ENCODE peak calls at places on chromosomes 12 and 14, in nine cellular contexts. T is gastrocnemius medialis; L is lung; V is mammary epithelial cell; J is astrocyte; G is CD8-positive, alpha-beta T cell; K is naive thymus-derived CD4-positive, alpha-beta T cell; H is PC-3; M is fibroblast of lung. W is an unnamed sample.

GRCh38 chr12:8081228-8081920 is 700 bp upstream of the NECAP1 start:
- DNase-seq in J (no peak), L (no peak), V (peak; percentile 17), K (peak; percentile 43), H (no peak), T (peak; percentile 5), G (no peak), M (no peak), W (peak; percentile 54)

GRCh38 chr12:24852420-24852819 is 96.5 kb downstream of the BCAT1 start:
- DNase-seq in M (no peak), V (no peak), L (no peak), H (peak; percentile 9), J (no peak), G (no peak), T (no peak), K (no peak), W (no peak)

GRCh38 chr12:111925171-111925570 is 83.1 kb downstream of the MAPKAPK5 start:
- DNase-seq in M (no peak), J (no peak), G (no peak), K (no peak), H (no peak), L (no peak), V (no peak), T (no peak), W (no peak)

GRCh38 chr12:88308825-88309224 is 166.7 kb downstream of the TMTC3 start:
- DNase-seq in V (peak; percentile 59), H (peak; percentile 84), K (no peak), M (peak; percentile 93), T (no peak), G (no peak), J (peak; percentile 92), L (no peak), W (no peak)

GRCh38 chr14:92794547-92794941 is 439 bp downstream of the GOLGA5 start:
- DNase-seq in L (peak; percentile 31), M (peak; percentile 41), H (no peak), V (peak; percentile 4), T (no peak), K (no peak), J (peak; percentile 14), G (no peak), W (no peak)

GRCh38 chr14:50610465-50610864 is 50.5 kb downstream of the ATL1 start:
- DNase-seq in K (no peak), G (no peak), L (no peak), H (no peak), T (no peak), J (no peak), M (no peak), V (no peak), W (no peak)

GRCh38 chr14:61516125-61516740 is 179.1 kb upstream of the HIF1A start:
- DNase-seq in V (no peak), T (no peak), G (no peak), K (no peak), M (peak; percentile 69), H (no peak), J (peak; percentile 60), L (no peak), W (no peak)

GRCh38 chr12:112025808-112026375 is 12.7 kb downstream of the ERP29 start:
- DNase-seq in K (no peak), H (no peak), L (no peak), G (no peak), J (no peak), T (no peak), M (no peak), V (no peak), W (no peak)

GRCh38 chr14:72975776-72976175 is 49.5 kb downstream of the DCAF4 start:
- DNase-seq in G (no peak), V (no peak), L (no peak), K (no peak), J (no peak), M (no peak), T (no peak), H (peak; percentile 40), W (no peak)

GRCh38 chr12:53214221-53214620 is 7.2 kb upstream of the ITGB7 start:
- DNase-seq in H (no peak), J (no peak), G (no peak), K (no peak), V (no peak), T (no peak), L (no peak), M (no peak), W (no peak)

GRCh38 chr12:25705256-25705655 is 152.2 kb upstream of the LMNTD1 start:
- DNase-seq in J (no peak), K (no peak), L (no peak), V (no peak), H (no peak), M (no peak), T (no peak), G (no peak), W (no peak)

GRCh38 chr14:33738481-33738880 is 212.4 kb downstream of the EGLN3 start:
- DNase-seq in K (no peak), H (no peak), G (no peak), J (no peak), V (no peak), L (no peak), M (no peak), T (no peak), W (no peak)

GRCh38 chr14:67680941-67681340 is 6.5 kb upstream of the VTI1B start:
- DNase-seq in K (no peak), G (no peak), L (no peak), H (no peak), M (no peak), J (no peak), T (no peak), V (no peak), W (no peak)

GRCh38 chr12:30631710-30632109 is 64.0 kb downstream of the IPO8 start:
- DNase-seq in L (no peak), K (no peak), J (no peak), T (no peak), H (no peak), V (no peak), G (no peak), M (no peak), W (no peak)

GRCh38 chr12:30357712-30358111 is 338.0 kb downstream of the IPO8 start:
- DNase-seq in J (no peak), L (no peak), M (peak; percentile 3), V (no peak), K (no peak), H (no peak), G (no peak), T (no peak), W (no peak)

GRCh38 chr12:15757553-15758255 is 31.5 kb downstream of the EPS8 start:
- DNase-seq in G (no peak), K (no peak), L (no peak), M (peak; percentile 93), J (peak; percentile 90), T (no peak), H (peak; percentile 85), V (peak; percentile 91), W (peak; percentile 79)

GRCh38 chr14:90398315-90398811 is 1.5 kb downstream of the CALM1 start:
- DNase-seq in V (no peak), J (no peak), K (peak; percentile 80), L (peak; percentile 50), H (peak; percentile 35), G (peak; percentile 42), T (peak; percentile 18), M (peak; percentile 33), W (peak; percentile 84)

GRCh38 chr14:90400904-90401561 is 4.2 kb downstream of the CALM1 start:
- DNase-seq in M (no peak), K (no peak), L (no peak), T (no peak), J (no peak), H (no peak), V (peak; percentile 58), G (no peak), W (no peak)

GRCh38 chr14:90398841-90399540 is 2.2 kb downstream of the CALM1 start:
- DNase-seq in H (no peak), T (no peak), J (no peak), K (no peak), V (no peak), L (no peak), G (no peak), M (no peak), W (no peak)

GRCh38 chr14:90397401-90398314 is 829 bp downstream of the CALM1 start:
- DNase-seq in G (peak; percentile 34), M (peak; percentile 51), J (no peak), H (peak; percentile 51), T (peak; percentile 22), L (peak; percentile 66), K (peak; percentile 66), V (peak; percentile 46), W (peak; percentile 81)

GRCh38 chr14:90399541-90400444 is 3.0 kb downstream of the CALM1 start:
- DNase-seq in K (peak; percentile 88), M (peak; percentile 88), J (peak; percentile 81), G (peak; percentile 75), T (peak; percentile 92), V (peak; percentile 78), L (peak; percentile 87), H (peak; percentile 96), W (peak; percentile 86)
- H3K4me3 ChIP-seq in K (peak overlapping the region; percentile 78), M (peak overlapping the region; percentile 86), J (peak overlapping the region; percentile 99), G (peak overlapping the region; percentile 75), T (peak overlapping the region; percentile 100), V (peak overlapping the region; percentile 40), L (no peak overlapping the region), H (peak overlapping the region; percentile 95), W (no peak overlapping the region)

GRCh38 chr14:54867011-54867410 is 35.6 kb downstream of the GCH1 start:
- DNase-seq in V (no peak), H (no peak), T (no peak), M (no peak), L (no peak), G (no peak), J (no peak), K (no peak), W (no peak)

GRCh38 chr14:54864526-54864925 is 38.1 kb downstream of the GCH1 start:
- DNase-seq in T (no peak), K (no peak), H (no peak), V (no peak), M (no peak), G (no peak), L (no peak), J (no peak), W (no peak)

GRCh38 chr14:54866588-54866987 is 36.0 kb downstream of the GCH1 start:
- DNase-seq in V (no peak), H (no peak), M (no peak), G (no peak), K (no peak), T (no peak), J (no peak), L (no peak), W (no peak)
- H3K4me1 ChIP-seq in V (no peaks in the 10 kb centered on the region), H (peaks cover 14% of the 10 kb centered on the region), M (peaks cover 2% of the 10 kb centered on the region), G (peaks cover 9% of the 10 kb centered on the region), K (no peaks in the 10 kb centered on the region), T (no peaks in the 10 kb centered on the region), J (no peaks in the 10 kb centered on the region), L (peaks cover 5% of the 10 kb centered on the region), W (no peaks in the 10 kb centered on the region)

GRCh38 chr14:105891631-105892452 is 365.5 kb downstream of the TMEM121 start:
- DNase-seq in V (no peak), M (no peak), K (no peak), L (no peak), J (no peak), H (no peak), G (no peak), T (no peak), W (no peak)
- H3K4me3 ChIP-seq in V (no peak overlapping the region), M (no peak overlapping the region), K (no peak overlapping the region), L (no peak overlapping the region), J (no peak overlapping the region), H (no peak overlapping the region), G (no peak overlapping the region), T (no peak overlapping the region), W (no peak overlapping the region)

GRCh38 chr14:64759555-64759938 is 55.3 kb downstream of the PLEKHG3 start:
- DNase-seq in K (no peak), H (no peak), M (no peak), G (no peak), L (no peak), J (no peak), V (no peak), T (no peak), W (no peak)
- H3K4me1 ChIP-seq in K (no peaks in the 10 kb centered on the region), H (peaks cover 84% of the 10 kb centered on the region), M (peaks cover 32% of the 10 kb centered on the region), G (peaks cover 3% of the 10 kb centered on the region), L (peaks cover 13% of the 10 kb centered on the region), J (peaks cover 66% of the 10 kb centered on the region), V (peaks cover 80% of the 10 kb centered on the region), T (peaks cover 62% of the 10 kb centered on the region), W (no peaks in the 10 kb centered on the region)

W was measured in Peyer's patch.